ENCODE peak calls at places on chromosomes 12 and 14, in six cellular contexts. One of them, this sample, is unnamed.

GRCh38 chr14:34340226-34340625 is 121.8 kb downstream of the SPTSSA start:
- DNase-seq in PC-3: peak; percentile 16
- DNase-seq in uterus: no peak
- DNase-seq in endodermal cell: no peak
- DNase-seq in astrocyte of the spinal cord: peak; percentile 90
- DNase-seq in CD8-positive, alpha-beta T cell: no peak
- DNase-seq in this sample: peak; percentile 41

GRCh38 chr12:82449179-82449578 is 90.8 kb downstream of the METTL25 start:
- DNase-seq in PC-3: no peak
- DNase-seq in uterus: no peak
- DNase-seq in endodermal cell: no peak
- DNase-seq in astrocyte of the spinal cord: no peak
- DNase-seq in CD8-positive, alpha-beta T cell: no peak
- DNase-seq in this sample: no peak

GRCh38 chr12:2494490-2495192 is 300.1 kb upstream of the FKBP4 start:
- DNase-seq in PC-3: no peak
- DNase-seq in uterus: peak; percentile 62
- DNase-seq in endodermal cell: no peak
- DNase-seq in astrocyte of the spinal cord: peak; percentile 3
- DNase-seq in CD8-positive, alpha-beta T cell: no peak
- DNase-seq in this sample: no peak

GRCh38 chr12:72432037-72432604 is 160.0 kb downstream of the TRHDE start:
- DNase-seq in PC-3: no peak
- DNase-seq in uterus: no peak
- DNase-seq in endodermal cell: peak; percentile 43
- DNase-seq in astrocyte of the spinal cord: no peak
- DNase-seq in CD8-positive, alpha-beta T cell: no peak
- DNase-seq in this sample: no peak

GRCh38 chr14:30985796-30986195 is 39.7 kb upstream of the AP4S1 start:
- DNase-seq in PC-3: no peak
- DNase-seq in uterus: no peak
- DNase-seq in endodermal cell: no peak
- DNase-seq in astrocyte of the spinal cord: peak; percentile 19
- DNase-seq in CD8-positive, alpha-beta T cell: no peak
- DNase-seq in this sample: no peak

GRCh38 chr14:53620325-53620716 is 336.3 kb downstream of the BMP4 start:
- DNase-seq in PC-3: no peak
- DNase-seq in uterus: no peak
- DNase-seq in endodermal cell: no peak
- DNase-seq in astrocyte of the spinal cord: peak; percentile 55
- DNase-seq in CD8-positive, alpha-beta T cell: no peak
- DNase-seq in this sample: no peak

GRCh38 chr12:102939670-102940222 is 17.7 kb upstream of the ASCL1 start:
- DNase-seq in PC-3: no peak
- DNase-seq in uterus: no peak
- DNase-seq in endodermal cell: no peak
- DNase-seq in astrocyte of the spinal cord: no peak
- DNase-seq in CD8-positive, alpha-beta T cell: no peak
- DNase-seq in this sample: no peak

GRCh38 chr14:51369814-51370213 is 129.8 kb downstream of the TMX1 start:
- DNase-seq in PC-3: peak; percentile 51
- DNase-seq in uterus: no peak
- DNase-seq in endodermal cell: peak; percentile 62
- DNase-seq in astrocyte of the spinal cord: no peak
- DNase-seq in CD8-positive, alpha-beta T cell: no peak
- DNase-seq in this sample: no peak

GRCh38 chr14:81557137-81557536 is 23.5 kb upstream of the SEL1L start:
- DNase-seq in PC-3: no peak
- DNase-seq in uterus: no peak
- DNase-seq in endodermal cell: no peak
- DNase-seq in astrocyte of the spinal cord: no peak
- DNase-seq in CD8-positive, alpha-beta T cell: no peak
- DNase-seq in this sample: no peak

GRCh38 chr12:54421175-54421872 is 2.3 kb upstream of the ITGA5 start:
- DNase-seq in PC-3: no peak
- DNase-seq in uterus: peak; percentile 95
- DNase-seq in endodermal cell: no peak
- DNase-seq in astrocyte of the spinal cord: peak; percentile 37
- DNase-seq in CD8-positive, alpha-beta T cell: no peak
- DNase-seq in this sample: no peak

GRCh38 chr12:89345830-89346740 is 6.2 kb downstream of the DUSP6 start:
- DNase-seq in PC-3: peak; percentile 77
- DNase-seq in uterus: peak; percentile 47
- DNase-seq in endodermal cell: peak; percentile 96
- DNase-seq in astrocyte of the spinal cord: peak; percentile 77
- DNase-seq in CD8-positive, alpha-beta T cell: peak; percentile 28
- DNase-seq in this sample: peak; percentile 68

GRCh38 chr12:52872644-52873384 is 24.0 kb upstream of the KRT78 start:
- DNase-seq in PC-3: no peak
- DNase-seq in uterus: no peak
- DNase-seq in endodermal cell: no peak
- DNase-seq in astrocyte of the spinal cord: no peak
- DNase-seq in CD8-positive, alpha-beta T cell: no peak
- DNase-seq in this sample: no peak

GRCh38 chr14:46250113-46250703 is 401.4 kb downstream of the RPL10L start:
- DNase-seq in PC-3: peak; percentile 64
- DNase-seq in uterus: no peak
- DNase-seq in endodermal cell: no peak
- DNase-seq in astrocyte of the spinal cord: peak; percentile 14
- DNase-seq in CD8-positive, alpha-beta T cell: no peak
- DNase-seq in this sample: peak; percentile 38

GRCh38 chr14:63178912-63179311 is 25.3 kb upstream of the RHOJ start:
- DNase-seq in PC-3: peak; percentile 78
- DNase-seq in uterus: no peak
- DNase-seq in endodermal cell: no peak
- DNase-seq in astrocyte of the spinal cord: peak; percentile 67
- DNase-seq in CD8-positive, alpha-beta T cell: no peak
- DNase-seq in this sample: peak; percentile 100

GRCh38 chr12:123714302-123714627 is 2.1 kb downstream of the ATP6V0A2 start:
- DNase-seq in PC-3: no peak
- DNase-seq in uterus: no peak
- DNase-seq in endodermal cell: no peak
- DNase-seq in astrocyte of the spinal cord: no peak
- DNase-seq in CD8-positive, alpha-beta T cell: no peak
- DNase-seq in this sample: no peak

GRCh38 chr14:35112641-35113040 is 9.1 kb downstream of the PPP2R3C start:
- DNase-seq in PC-3: no peak
- DNase-seq in uterus: no peak
- DNase-seq in endodermal cell: peak; percentile 45
- DNase-seq in astrocyte of the spinal cord: no peak
- DNase-seq in CD8-positive, alpha-beta T cell: no peak
- DNase-seq in this sample: no peak

GRCh38 chr12:112148031-112148513 is 22.7 kb downstream of the TRAFD1 start:
- DNase-seq in PC-3: peak; percentile 89
- DNase-seq in uterus: no peak
- DNase-seq in endodermal cell: peak; percentile 31
- DNase-seq in astrocyte of the spinal cord: peak; percentile 76
- DNase-seq in CD8-positive, alpha-beta T cell: no peak
- DNase-seq in this sample: peak; percentile 87

GRCh38 chr12:104046306-104046705 is 3.7 kb downstream of the GLT8D2 start:
- DNase-seq in PC-3: no peak
- DNase-seq in uterus: no peak
- DNase-seq in endodermal cell: no peak
- DNase-seq in astrocyte of the spinal cord: no peak
- DNase-seq in CD8-positive, alpha-beta T cell: no peak
- DNase-seq in this sample: no peak

GRCh38 chr12:104054681-104055346 is 4.8 kb upstream of the GLT8D2 start:
- DNase-seq in PC-3: no peak
- DNase-seq in uterus: no peak
- DNase-seq in endodermal cell: peak; percentile 76
- DNase-seq in astrocyte of the spinal cord: no peak
- DNase-seq in CD8-positive, alpha-beta T cell: no peak
- DNase-seq in this sample: no peak

GRCh38 chr12:104048162-104048561 is 1.8 kb downstream of the GLT8D2 start:
- DNase-seq in PC-3: no peak
- DNase-seq in uterus: no peak
- DNase-seq in endodermal cell: no peak
- DNase-seq in astrocyte of the spinal cord: no peak
- DNase-seq in CD8-positive, alpha-beta T cell: no peak
- DNase-seq in this sample: no peak

GRCh38 chr12:104049278-104050257 is at the start of gene GLT8D2:
- DNase-seq in PC-3: peak; percentile 61
- DNase-seq in uterus: peak; percentile 71
- DNase-seq in endodermal cell: peak; percentile 92
- DNase-seq in astrocyte of the spinal cord: peak; percentile 84
- DNase-seq in CD8-positive, alpha-beta T cell: peak; percentile 21
- DNase-seq in this sample: peak; percentile 52

GRCh38 chr12:104050436-104050835 is 449 bp upstream of the GLT8D2 start:
- DNase-seq in PC-3: no peak
- DNase-seq in uterus: no peak
- DNase-seq in endodermal cell: no peak
- DNase-seq in astrocyte of the spinal cord: no peak
- DNase-seq in CD8-positive, alpha-beta T cell: no peak
- DNase-seq in this sample: no peak
- H3K4me3 ChIP-seq in PC-3: peak overlapping the region; percentile 76
- H3K4me3 ChIP-seq in uterus: peak overlapping the region; percentile 50
- H3K4me3 ChIP-seq in endodermal cell: peak overlapping the region; percentile 79
- H3K4me3 ChIP-seq in astrocyte of the spinal cord: peak overlapping the region; percentile 64
- H3K4me3 ChIP-seq in CD8-positive, alpha-beta T cell: no peak overlapping the region
- H3K4me3 ChIP-seq in this sample: peak overlapping the region; percentile 45

DNA sequence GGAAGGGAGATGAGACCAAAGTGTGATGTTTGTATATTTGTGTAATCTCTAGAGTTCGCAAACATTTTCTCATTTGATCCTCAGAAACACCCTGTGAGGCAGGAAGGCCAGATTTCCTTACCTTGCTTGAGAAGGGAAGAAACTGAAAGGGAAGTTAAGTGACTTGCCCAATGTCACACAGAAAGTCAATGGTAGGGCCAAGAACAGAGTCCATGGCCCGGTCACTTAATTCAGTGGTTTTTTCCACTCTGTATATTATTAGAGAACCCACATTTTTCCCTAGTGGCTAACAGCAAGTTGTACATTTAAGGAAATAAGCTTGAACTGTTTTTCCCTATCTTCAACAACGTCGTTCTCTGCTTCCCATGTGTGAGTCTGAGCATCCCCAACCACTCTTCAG is 25.6 kb upstream of the CHPT1 start:
- DNase-seq in PC-3: no peak
- DNase-seq in uterus: no peak
- DNase-seq in endodermal cell: no peak
- DNase-seq in astrocyte of the spinal cord: no peak
- DNase-seq in CD8-positive, alpha-beta T cell: no peak
- DNase-seq in this sample: no peak
- H3K4me3 ChIP-seq in PC-3: no peak overlapping the region
- H3K4me3 ChIP-seq in uterus: no peak overlapping the region
- H3K4me3 ChIP-seq in endodermal cell: no peak overlapping the region
- H3K4me3 ChIP-seq in astrocyte of the spinal cord: no peak overlapping the region
- H3K4me3 ChIP-seq in CD8-positive, alpha-beta T cell: no peak overlapping the region
- H3K4me3 ChIP-seq in this sample: no peak overlapping the region

DNA sequence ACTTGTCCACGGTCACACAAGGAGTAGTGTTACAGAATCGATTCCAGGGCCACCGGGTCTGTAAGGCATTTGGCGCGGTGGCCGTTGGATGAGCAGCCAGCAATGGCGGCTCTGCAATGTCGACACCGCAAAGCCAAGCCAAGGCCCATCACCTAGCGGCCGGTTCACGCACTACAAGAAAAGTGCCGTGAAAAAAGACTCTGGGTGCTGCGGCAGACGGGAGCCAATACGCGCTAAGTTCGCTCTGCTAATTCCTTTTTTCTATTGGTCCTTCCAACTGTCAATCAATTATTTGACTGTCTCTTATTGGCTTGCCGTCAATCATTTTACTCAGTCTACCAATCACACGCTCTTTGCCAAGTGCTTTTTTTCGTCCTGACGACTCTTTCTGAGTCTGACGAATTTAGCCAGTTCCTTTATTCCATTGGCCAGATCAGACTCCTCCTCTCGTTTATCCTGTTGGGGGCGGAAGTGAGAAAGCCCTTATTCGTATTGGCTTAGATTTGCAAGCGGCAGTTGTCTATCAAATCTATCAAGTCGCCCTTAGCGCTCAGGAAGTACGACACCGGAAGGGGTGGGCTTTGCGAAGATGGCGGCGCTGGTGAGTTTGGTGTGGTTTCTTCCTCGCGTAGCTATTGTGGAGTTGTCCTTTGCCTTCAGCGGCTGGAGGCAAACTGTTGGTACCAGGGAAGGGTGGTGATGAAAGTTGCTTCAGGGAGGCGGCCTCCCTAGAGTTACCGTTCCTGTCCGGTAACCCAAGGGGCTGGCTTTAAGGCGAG is at the start of gene NGDN:
- DNase-seq in PC-3: peak; percentile 100
- DNase-seq in uterus: peak; percentile 97
- DNase-seq in endodermal cell: peak; percentile 99
- DNase-seq in astrocyte of the spinal cord: peak; percentile 100
- DNase-seq in CD8-positive, alpha-beta T cell: peak; percentile 94
- DNase-seq in this sample: peak; percentile 100
- H3K4me3 ChIP-seq in PC-3: peak within 1 kb of the TSS; percentile 89
- H3K4me3 ChIP-seq in uterus: peak within 1 kb of the TSS; percentile 93
- H3K4me3 ChIP-seq in endodermal cell: peak within 1 kb of the TSS; percentile 97
- H3K4me3 ChIP-seq in astrocyte of the spinal cord: peak within 1 kb of the TSS; percentile 92
- H3K4me3 ChIP-seq in CD8-positive, alpha-beta T cell: peak within 1 kb of the TSS; percentile 71
- H3K4me3 ChIP-seq in this sample: peak within 1 kb of the TSS; percentile 98

DNA sequence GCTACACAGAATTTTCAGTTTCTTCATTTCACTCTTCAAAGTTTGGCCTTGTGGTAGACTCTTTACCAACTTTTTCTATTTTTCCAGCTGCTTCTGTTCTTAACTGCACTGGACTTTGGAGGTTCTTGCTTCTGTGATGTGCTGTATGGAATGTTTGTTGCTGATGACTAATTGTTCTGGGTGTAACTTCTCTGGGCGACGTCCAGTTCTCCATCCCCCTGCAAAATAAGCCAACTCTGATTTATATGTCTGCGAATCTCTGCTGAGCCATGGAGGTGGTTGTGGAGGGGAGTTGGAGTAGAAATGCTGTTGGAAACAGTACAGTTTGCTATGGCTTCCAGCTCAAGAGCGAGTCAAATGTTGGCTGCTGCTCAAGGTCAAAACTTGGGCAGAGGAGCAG is 113.9 kb upstream of the DYRK2 start:
- DNase-seq in PC-3: peak; percentile 75
- DNase-seq in uterus: peak; percentile 26
- DNase-seq in endodermal cell: no peak
- DNase-seq in astrocyte of the spinal cord: peak; percentile 96
- DNase-seq in CD8-positive, alpha-beta T cell: no peak
- DNase-seq in this sample: peak; percentile 78
- H3K4me3 ChIP-seq in PC-3: no peak overlapping the region
- H3K4me3 ChIP-seq in uterus: no peak overlapping the region
- H3K4me3 ChIP-seq in endodermal cell: no peak overlapping the region
- H3K4me3 ChIP-seq in astrocyte of the spinal cord: no peak overlapping the region
- H3K4me3 ChIP-seq in CD8-positive, alpha-beta T cell: no peak overlapping the region
- H3K4me3 ChIP-seq in this sample: no peak overlapping the region

DNA sequence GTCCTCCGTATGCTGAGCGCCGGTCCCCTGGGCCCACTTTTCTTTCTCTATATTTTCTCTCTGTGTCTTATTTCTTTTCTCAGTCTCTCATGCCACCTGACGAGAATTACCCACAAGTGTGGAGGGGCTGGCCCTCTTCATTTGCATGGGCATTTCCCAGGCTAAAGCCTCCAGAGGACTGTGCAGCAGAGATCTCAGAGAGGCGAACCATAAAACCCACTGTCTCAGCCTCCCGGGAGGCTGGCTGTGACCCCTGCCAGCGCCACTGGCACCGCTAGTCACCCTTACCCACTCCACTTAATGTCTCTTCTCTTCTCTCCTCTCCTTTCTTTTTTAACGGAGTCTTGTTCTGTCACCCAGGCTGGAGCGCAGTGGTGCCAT is 7.1 kb upstream of the SERPINA9 start:
- DNase-seq in PC-3: no peak
- DNase-seq in uterus: no peak
- DNase-seq in endodermal cell: no peak
- DNase-seq in astrocyte of the spinal cord: no peak
- DNase-seq in CD8-positive, alpha-beta T cell: no peak
- DNase-seq in this sample: no peak
- H3K4me3 ChIP-seq in PC-3: no peak overlapping the region
- H3K4me3 ChIP-seq in uterus: no peak overlapping the region
- H3K4me3 ChIP-seq in endodermal cell: no peak overlapping the region
- H3K4me3 ChIP-seq in astrocyte of the spinal cord: no peak overlapping the region
- H3K4me3 ChIP-seq in CD8-positive, alpha-beta T cell: no peak overlapping the region
- H3K4me3 ChIP-seq in this sample: no peak overlapping the region

GRCh38 chr12:13452955-13453570 is 256.5 kb downstream of the EMP1 start:
- DNase-seq in PC-3: no peak
- DNase-seq in uterus: no peak
- DNase-seq in endodermal cell: no peak
- DNase-seq in astrocyte of the spinal cord: no peak
- DNase-seq in CD8-positive, alpha-beta T cell: no peak
- DNase-seq in this sample: no peak
- H3K4me3 ChIP-seq in PC-3: no peak overlapping the region
- H3K4me3 ChIP-seq in uterus: no peak overlapping the region
- H3K4me3 ChIP-seq in endodermal cell: no peak overlapping the region
- H3K4me3 ChIP-seq in astrocyte of the spinal cord: no peak overlapping the region
- H3K4me3 ChIP-seq in CD8-positive, alpha-beta T cell: no peak overlapping the region
- H3K4me3 ChIP-seq in this sample: no peak overlapping the region